ENCODE peak calls at places on chromosomes 1 and 21, in seven cellular contexts. L, X, Z, B, N, Y and I are unnamed samples.

GRCh38 chr1:200550367-200550766 is 70.2 kb downstream of the KIF14 start:
- DNase-seq in N (no peak), Z (no peak), X (no peak), Y (no peak), B (no peak), L (no peak), I (no peak)

GRCh38 chr1:219669556-219669955 is 56.7 kb upstream of the ZC3H11B start:
- DNase-seq in B (no peak), X (no peak), N (no peak), L (no peak), Y (no peak), Z (no peak), I (no peak)

GRCh38 chr1:17122449-17123194 is 3.4 kb upstream of the PADI2 start:
- DNase-seq in B (no peak), N (no peak), Z (no peak), X (no peak), L (no peak), Y (no peak), I (no peak)

GRCh38 chr1:112722601-112723510 is 7.7 kb upstream of the PPM1J start:
- DNase-seq in B (no peak), L (no peak), Y (peak), Z (no peak), X (no peak), N (no peak), I (no peak)

GRCh38 chr1:39238476-39238875 is 34.0 kb downstream of the MACF1 start:
- DNase-seq in B (no peak), Y (peak), Z (no peak), N (no peak), L (no peak), X (no peak), I (no peak)

GRCh38 chr1:150257624-150258274 is at the start of gene CA14:
- DNase-seq in N (no peak), Y (no peak), X (peak), Z (no peak), B (no peak), L (no peak), I (peak)

GRCh38 chr21:40924641-40925040 is 77.7 kb upstream of the DSCAM start:
- DNase-seq in L (no peak), X (no peak), N (no peak), Y (no peak), Z (no peak), B (no peak), I (no peak)

GRCh38 chr1:68185743-68186142 is 46.6 kb downstream of the WLS start:
- DNase-seq in L (no peak), Y (no peak), Z (no peak), X (no peak), N (no peak), B (no peak), I (no peak)

GRCh38 chr1:30807318-30808066 is 49.9 kb upstream of the LAPTM5 start:
- DNase-seq in N (no peak), L (no peak), X (peak), B (no peak), Z (no peak), Y (peak), I (no peak)

GRCh38 chr21:16976132-16976666 is 536.6 kb upstream of the CXADR start:
- DNase-seq in Y (no peak), X (no peak), Z (no peak), B (no peak), N (no peak), L (no peak), I (no peak)

GRCh38 chr1:8197493-8198282 is 120.2 kb upstream of the SLC45A1 start:
- DNase-seq in X (peak), N (no peak), L (peak), Z (no peak), B (no peak), Y (no peak), I (peak)

GRCh38 chr1:94332952-94333351 is 85.2 kb upstream of the ABCD3 start:
- DNase-seq in Y (no peak), X (no peak), Z (no peak), N (no peak), L (no peak), B (no peak), I (no peak)

GRCh38 chr1:70405780-70406416 is 5.2 kb upstream of the CTH start:
- DNase-seq in L (no peak), X (no peak), B (no peak), Z (no peak), N (no peak), Y (no peak), I (no peak)

GRCh38 chr1:161199506-161200119 is 759 bp upstream of the ADAMTS4 start:
- DNase-seq in L (no peak), B (no peak), Z (no peak), Y (no peak), N (no peak), X (no peak), I (no peak)

GRCh38 chr1:172566196-172566997 is 33.4 kb downstream of the SUCO start:
- DNase-seq in N (no peak), X (no peak), Y (no peak), L (no peak), Z (no peak), B (no peak), I (no peak)

GRCh38 chr1:90850181-90850924 is 133.3 kb upstream of the BARHL2 start:
- DNase-seq in Y (peak), N (no peak), L (no peak), X (peak), B (no peak), Z (no peak), I (peak)

GRCh38 chr1:29677028-29678024 is 441.0 kb downstream of the PTPRU start:
- DNase-seq in N (no peak), L (no peak), Z (no peak), X (no peak), B (no peak), Y (peak), I (no peak)

GRCh38 chr1:61175976-61176375 is 93.6 kb downstream of the NFIA start:
- DNase-seq in Y (no peak), Z (no peak), B (no peak), L (no peak), N (no peak), X (no peak), I (peak)

GRCh38 chr1:237878406-237878805 is 12.3 kb downstream of the ZP4 start:
- DNase-seq in Y (no peak), Z (no peak), B (no peak), N (no peak), X (no peak), L (no peak), I (no peak)